ENCODE peak calls at places on chromosome 1, in six cellular contexts. G is lower lobe of right lung; H is T-helper 1 cell; R is cardiac muscle cell; W is GM13976; Y is stimulated activated CD8-positive, alpha-beta memory T cell treated with anti-CD3 and anti-CD28 coated beads, Interleukin-15, amount 100 ng/mL, for 1 hour. Z is an unnamed sample.

GRCh38 chr1:215263636-215264035 is 181.1 kb downstream of the KCNK2 start:
- DNase-seq in G (no peak), H (no peak), R (no peak), W (no peak), Y (no peak), Z (no peak)

GRCh38 chr1:87150143-87150542 is 178.5 kb upstream of the LMO4 start:
- DNase-seq in G (no peak), H (no peak), R (no peak), W (no peak), Y (no peak), Z (no peak)

GRCh38 chr1:112002525-112002924 is 13.1 kb upstream of the KCND3 start:
- DNase-seq in G (no peak), H (no peak), R (no peak), W (no peak), Y (no peak), Z (no peak)

GRCh38 chr1:58839871-58840835 is 56.3 kb upstream of the JUN start:
- DNase-seq in G (no peak), H (no peak), R (no peak), W (no peak), Y (no peak), Z (no peak)

GRCh38 chr1:222045816-222046215 is 303.9 kb upstream of the DUSP10 start:
- DNase-seq in G (no peak), H (no peak), R (no peak), W (no peak), Y (no peak), Z (no peak)

GRCh38 chr1:202245391-202245790 is 51.8 kb downstream of the LGR6 start:
- DNase-seq in G (peak), H (no peak), R (no peak), W (no peak), Y (no peak), Z (no peak)

GRCh38 chr1:48572134-48572533 is 100.1 kb upstream of the SPATA6 start:
- DNase-seq in G (no peak), H (no peak), R (no peak), W (no peak), Y (no peak), Z (no peak)

GRCh38 chr1:156963621-156964020 is 43.2 kb downstream of the LRRC71 start:
- DNase-seq in G (peak), H (peak), R (no peak), W (no peak), Y (no peak), Z (no peak)

GRCh38 chr1:189269011-189269410 is 1208.7 kb downstream of the BRINP3 start:
- DNase-seq in G (no peak), H (no peak), R (peak), W (no peak), Y (no peak), Z (no peak)

GRCh38 chr1:155255243-155256100 is at the start of gene ENTREP3:
- DNase-seq in G (peak), H (peak), R (peak), W (peak), Y (peak), Z (peak)

GRCh38 chr1:6700853-6701436 is 671 bp downstream of the DNAJC11 start:
- DNase-seq in G (no peak), H (peak), R (peak), W (no peak), Y (no peak), Z (no peak)

Z was measured in brain microvascular endothelial cell.